ENCODE peak calls at places on chromosomes 7 and 10, in seven cellular contexts. N, Z, X, L, V, O and U are unnamed samples.

GRCh38 chr7:142535123-142535779 is 214.0 kb upstream of the PRSS1 start:
- DNase-seq in Z (peak), N (peak), X (peak), V (peak), O (no peak), L (peak), U (peak)

GRCh38 chr10:103855852-103856496 is 598 bp upstream of the SH3PXD2A start:
- DNase-seq in O (no peak), X (no peak), Z (no peak), L (no peak), N (no peak), V (no peak), U (no peak)

GRCh38 chr10:4093438-4093837 is 308.4 kb upstream of the KLF6 start:
- DNase-seq in X (no peak), L (no peak), V (no peak), O (no peak), Z (no peak), N (no peak), U (no peak)

GRCh38 chr10:124484016-124484415 is 22.4 kb downstream of the LHPP start:
- DNase-seq in O (no peak), L (no peak), V (no peak), X (no peak), N (no peak), Z (no peak), U (no peak)

GRCh38 chr7:128131701-128132100 is 100.5 kb upstream of the LRRC4 start:
- DNase-seq in V (no peak), O (peak), N (no peak), X (no peak), Z (no peak), L (no peak), U (no peak)

GRCh38 chr7:130888468-130888867 is 154.5 kb upstream of the KLF14 start:
- DNase-seq in O (no peak), V (no peak), Z (no peak), X (no peak), N (no peak), L (no peak), U (no peak)

GRCh38 chr10:22420787-22421517 is 75.7 kb downstream of the SPAG6 start:
- DNase-seq in O (no peak), X (peak), Z (no peak), N (peak), L (no peak), V (no peak), U (peak)

GRCh38 chr7:41705109-41705871 is 2.4 kb upstream of the INHBA start:
- DNase-seq in L (peak), N (peak), X (peak), Z (peak), V (peak), O (no peak), U (peak)

GRCh38 chr7:29977926-29978652 is 11.5 kb downstream of the SCRN1 start:
- DNase-seq in Z (no peak), X (no peak), O (no peak), V (no peak), L (no peak), N (no peak), U (no peak)

GRCh38 chr10:35561670-35562069 is 43.5 kb upstream of the GJD4 start:
- DNase-seq in L (no peak), V (no peak), Z (no peak), O (no peak), X (no peak), N (no peak), U (peak)

GRCh38 chr7:88111136-88111748 is 108.6 kb downstream of the SRI start:
- DNase-seq in V (peak), X (peak), Z (no peak), N (no peak), O (peak), L (no peak), U (peak)

GRCh38 chr7:100200693-100201092 is 19.1 kb upstream of the PVRIG start:
- DNase-seq in L (no peak), V (no peak), Z (no peak), X (no peak), O (no peak), N (no peak), U (no peak)

GRCh38 chr7:105788356-105788755 is 88.0 kb downstream of the ATXN7L1 start:
- DNase-seq in L (no peak), V (no peak), Z (no peak), N (no peak), X (no peak), O (no peak), U (no peak)

GRCh38 chr7:100034871-100035510 is 14.6 kb upstream of the ZSCAN21 start:
- DNase-seq in Z (peak), X (no peak), N (no peak), O (no peak), V (peak), L (no peak), U (peak)

GRCh38 chr10:84665883-84666463 is 337.6 kb downstream of the CCSER2 start:
- DNase-seq in V (no peak), Z (no peak), L (no peak), N (no peak), X (no peak), O (no peak), U (no peak)

GRCh38 chr10:88786032-88786770 is 16.3 kb upstream of the LIPM start:
- DNase-seq in O (no peak), X (no peak), Z (no peak), V (no peak), L (no peak), N (no peak), U (no peak)

GRCh38 chr10:72096115-72097000 is 8.0 kb upstream of the SPOCK2 start:
- DNase-seq in O (no peak), V (peak), Z (no peak), L (no peak), N (no peak), X (no peak), U (peak)

GRCh38 chr7:155184923-155185322 is 112.8 kb upstream of the INSIG1 start:
- DNase-seq in N (no peak), X (no peak), Z (no peak), V (no peak), O (no peak), L (no peak), U (no peak)

GRCh38 chr7:11492307-11492706 is 339.7 kb downstream of the THSD7A start:
- DNase-seq in N (no peak), O (no peak), V (no peak), Z (no peak), L (no peak), X (no peak), U (no peak)

GRCh38 chr10:59857921-59858320 is 48.4 kb downstream of the CCDC6 start:
- DNase-seq in L (no peak), N (no peak), X (no peak), V (no peak), Z (no peak), O (no peak), U (no peak)

GRCh38 chr10:98415710-98416077 is 712 bp upstream of the PYROXD2 start:
- DNase-seq in X (no peak), N (no peak), Z (no peak), L (no peak), O (no peak), V (no peak), U (no peak)